ENCODE peak calls at places on chromosomes 16 and 17, in ten cellular contexts. N is A549, Q is H54, Y is sigmoid colon, C is ovary, A is HCT116, V is uterus, M is breast epithelium, J is lower leg skin, T is heart left ventricle. U is an unnamed sample.

GRCh38 chr16:72752004-72752695 is 295.8 kb downstream of the ZFHX3 start:
- DNase-seq in N (no peak), Q (no peak), Y (no peak), C (no peak), A (no peak), V (no peak), M (no peak), J (no peak), T (no peak), U (no peak)

GRCh38 chr16:8950580-8951077 is 13.1 kb downstream of the USP7 start:
- DNase-seq in N (no peak), Q (no peak), Y (no peak), C (no peak), A (no peak), V (no peak), M (no peak), J (no peak), T (no peak), U (no peak)

GRCh38 chr16:22397459-22397858 is 23.0 kb upstream of the CDR2 start:
- DNase-seq in N (no peak), Q (peak), Y (no peak), C (no peak), A (no peak), V (no peak), M (peak), J (no peak), T (no peak), U (no peak)

GRCh38 chr16:28951410-28951943 is 740 bp downstream of the NFATC2IP start:
- DNase-seq in N (no peak), Q (peak), Y (peak), C (peak), A (no peak), V (peak), M (no peak), J (peak), T (no peak), U (no peak)

GRCh38 chr17:21202512-21202911 is 11.4 kb downstream of the TMEM11 start:
- DNase-seq in N (no peak), Q (no peak), Y (no peak), C (no peak), A (no peak), V (no peak), M (no peak), J (no peak), T (no peak), U (no peak)

GRCh38 chr17:1227917-1228751 is 42.1 kb upstream of the BHLHA9 start:
- DNase-seq in N (no peak), Q (no peak), Y (no peak), C (peak), A (no peak), V (no peak), M (no peak), J (no peak), T (no peak), U (no peak)

GRCh38 chr17:46027326-46028325 is 28.6 kb downstream of the STH start:
- DNase-seq in N (no peak), Q (no peak), Y (no peak), C (no peak), A (no peak), V (no peak), M (no peak), J (no peak), T (no peak), U (no peak)

GRCh38 chr16:89693931-89694783 is 7.3 kb downstream of the SPATA2L start:
- DNase-seq in N (no peak), Q (no peak), Y (peak), C (peak), A (no peak), V (no peak), M (no peak), J (no peak), T (no peak), U (no peak)

GRCh38 chr17:46013502-46014165 is 14.6 kb downstream of the STH start:
- DNase-seq in N (no peak), Q (no peak), Y (no peak), C (no peak), A (no peak), V (no peak), M (no peak), J (no peak), T (no peak), U (no peak)

GRCh38 chr17:56373981-56374380 is 219.5 kb upstream of the NOG start:
- DNase-seq in N (no peak), Q (no peak), Y (no peak), C (no peak), A (no peak), V (no peak), M (no peak), J (no peak), T (no peak), U (no peak)

GRCh38 chr16:80006175-80006895 is 405.8 kb upstream of the MAF start:
- DNase-seq in N (peak), Q (no peak), Y (no peak), C (peak), A (no peak), V (no peak), M (no peak), J (peak), T (peak), U (no peak)

GRCh38 chr17:48513653-48514482 is 16.9 kb downstream of the HOXB1 start:
- DNase-seq in N (no peak), Q (no peak), Y (no peak), C (no peak), A (no peak), V (no peak), M (no peak), J (no peak), T (no peak), U (no peak)

GRCh38 chr16:11650641-11651591 is 17.3 kb upstream of the SNN start:
- DNase-seq in N (no peak), Q (no peak), Y (no peak), C (no peak), A (no peak), V (no peak), M (no peak), J (no peak), T (no peak), U (no peak)

GRCh38 chr16:4869147-4869790 is 22.0 kb downstream of the UBN1 start:
- DNase-seq in N (no peak), Q (no peak), Y (no peak), C (no peak), A (no peak), V (no peak), M (no peak), J (no peak), T (no peak), U (no peak)

GRCh38 chr16:31215287-31216115 is 1.4 kb downstream of the PYDC1 start:
- DNase-seq in N (peak), Q (peak), Y (no peak), C (no peak), A (peak), V (peak), M (peak), J (no peak), T (peak), U (no peak)

GRCh38 chr16:47987136-47987535 is 168.7 kb downstream of the ABCC12 start:
- DNase-seq in N (no peak), Q (no peak), Y (no peak), C (no peak), A (no peak), V (no peak), M (no peak), J (no peak), T (no peak), U (no peak)

GRCh38 chr17:27293359-27293897 is 486 bp upstream of the WSB1 start:
- DNase-seq in N (no peak), Q (no peak), Y (peak), C (peak), A (no peak), V (peak), M (no peak), J (no peak), T (peak), U (no peak)

GRCh38 chr16:31371619-31372484 is 16.9 kb downstream of the ITGAX start:
- DNase-seq in N (no peak), Q (no peak), Y (no peak), C (no peak), A (no peak), V (no peak), M (no peak), J (no peak), T (no peak), U (no peak)

GRCh38 chr17:37406635-37407455 is at the start of the genes ACACA and TADA2A:
- DNase-seq in N (peak), Q (peak), Y (peak), C (peak), A (peak), V (peak), M (peak), J (peak), T (peak), U (peak)

GRCh38 chr17:78125976-78126894 is 2.3 kb downstream of the TMC6 start:
- DNase-seq in N (no peak), Q (no peak), Y (no peak), C (no peak), A (no peak), V (no peak), M (no peak), J (no peak), T (peak), U (no peak)
- TF ChIP-seq POLR2A in N (no peak), Q (no peak), Y (no peak), C (no peak), A (no peak), V (no peak), M (no peak), J (no peak), T (no peak), U (no peak)

GRCh38 chr16:2148714-2149629 is 547 bp downstream of the RAB26 start:
- DNase-seq in N (peak), Q (peak), Y (no peak), C (no peak), A (no peak), V (no peak), M (no peak), J (no peak), T (no peak), U (no peak)
- TF ChIP-seq POLR2A in N (peak), Q (no peak), Y (no peak), C (no peak), A (no peak), V (no peak), M (no peak), J (no peak), T (no peak), U (no peak)

GRCh38 chr17:39997543-39997942 is 16.9 kb downstream of the PSMD3 start:
- DNase-seq in N (no peak), Q (no peak), Y (no peak), C (no peak), A (no peak), V (no peak), M (no peak), J (no peak), T (no peak), U (no peak)
- TF ChIP-seq POLR2A in N (no peak), Q (no peak), Y (no peak), C (no peak), A (no peak), V (no peak), M (no peak), J (no peak), T (no peak), U (no peak)

GRCh38 chr16:19406891-19407491 is 10.7 kb upstream of the TMC5 start:
- DNase-seq in N (no peak), Q (no peak), Y (no peak), C (no peak), A (no peak), V (no peak), M (no peak), J (no peak), T (no peak), U (no peak)

GRCh38 chr16:19411298-19411697 is 6.4 kb upstream of the TMC5 start:
- DNase-seq in N (no peak), Q (no peak), Y (no peak), C (no peak), A (no peak), V (no peak), M (no peak), J (no peak), T (no peak), U (peak)

GRCh38 chr16:19415918-19416317 is 1.8 kb upstream of the TMC5 start:
- DNase-seq in N (no peak), Q (no peak), Y (no peak), C (no peak), A (no peak), V (no peak), M (no peak), J (no peak), T (no peak), U (no peak)

GRCh38 chr16:19415461-19415860 is 2.2 kb upstream of the TMC5 start:
- DNase-seq in N (no peak), Q (no peak), Y (no peak), C (no peak), A (no peak), V (no peak), M (no peak), J (no peak), T (no peak), U (no peak)

GRCh38 chr16:19410435-19411153 is 7.1 kb upstream of the TMC5 start:
- DNase-seq in N (peak), Q (no peak), Y (no peak), C (no peak), A (no peak), V (no peak), M (no peak), J (no peak), T (no peak), U (peak)
- TF ChIP-seq POLR2A in N (peak), Q (no peak), Y (no peak), C (no peak), A (no peak), V (no peak), M (no peak), J (no peak), T (no peak), U (no peak)

GRCh38 chr17:7835818-7836595 is 2.0 kb downstream of the KDM6B start:
- DNase-seq in N (peak), Q (no peak), Y (peak), C (peak), A (no peak), V (no peak), M (peak), J (no peak), T (peak), U (no peak)
- TF ChIP-seq POLR2A in N (peak), Q (no peak), Y (peak), C (peak), A (peak), V (peak), M (no peak), J (no peak), T (peak), U (peak)

GRCh38 chr17:40936437-40936971 is 942 bp downstream of the KRT23 start:
- DNase-seq in N (no peak), Q (no peak), Y (no peak), C (no peak), A (no peak), V (no peak), M (peak), J (no peak), T (no peak), U (no peak)
- TF ChIP-seq POLR2A in N (no peak), Q (no peak), Y (no peak), C (no peak), A (no peak), V (no peak), M (no peak), J (no peak), T (no peak), U (no peak)

GRCh38 chr17:13647551-13647950 is 45.8 kb upstream of the HS3ST3A1 start:
- DNase-seq in N (no peak), Q (no peak), Y (no peak), C (no peak), A (no peak), V (no peak), M (no peak), J (no peak), T (no peak), U (no peak)
- TF ChIP-seq POLR2A in N (no peak), Q (no peak), Y (no peak), C (no peak), A (no peak), V (no peak), M (no peak), J (no peak), T (no peak), U (no peak)

GRCh38 chr16:87951550-87952538 is 610 bp downstream of the BANP start:
- DNase-seq in N (no peak), Q (peak), Y (no peak), C (no peak), A (no peak), V (no peak), M (no peak), J (no peak), T (peak), U (peak)
- TF ChIP-seq POLR2A in N (no peak), Q (peak), Y (no peak), C (no peak), A (peak), V (no peak), M (no peak), J (no peak), T (no peak), U (no peak)